ENCODE peak calls at places on chromosome 1, in four cellular contexts. E is Peyer's patch, G is omental fat pad, N is HL-60. H is an unnamed sample.

GRCh38 chr1:27007909-27008582 is 4.6 kb downstream of the TENT5B start:
- DNase-seq in E (no peak), G (no peak), N (no peak), H (no peak)

GRCh38 chr1:30588311-30589073 is 134.9 kb downstream of the MATN1 start:
- DNase-seq in E (peak; percentile 15), G (no peak), N (no peak), H (no peak)

GRCh38 chr1:65310078-65310587 is 790 bp downstream of the DNAJC6 start:
- DNase-seq in E (no peak), G (no peak), N (no peak), H (no peak)

GRCh38 chr1:150976879-150977694 is 2.5 kb upstream of the CERS2 start:
- DNase-seq in E (peak; percentile 92), G (peak; percentile 62), N (peak; percentile 91), H (peak; percentile 61)

GRCh38 chr1:230310381-230311163 is 115.6 kb downstream of the PGBD5 start:
- DNase-seq in E (peak; percentile 78), G (peak; percentile 52), N (peak; percentile 35), H (peak; percentile 63)

GRCh38 chr1:10236405-10237156 is 26.2 kb downstream of the KIF1B start:
- DNase-seq in E (no peak), G (no peak), N (no peak), H (no peak)

GRCh38 chr1:182634306-182635072 is 30.3 kb upstream of the RGS16 start:
- DNase-seq in E (no peak), G (no peak), N (no peak), H (no peak)

GRCh38 chr1:167934407-167935251 is 1.9 kb upstream of the DCAF6 start:
- DNase-seq in E (no peak), G (no peak), N (no peak), H (no peak)

GRCh38 chr1:207962716-207963428 is 51.9 kb upstream of the CD34 start:
- DNase-seq in E (peak; percentile 74), G (no peak), N (no peak), H (no peak)

GRCh38 chr1:168468042-168468809 is 75.6 kb downstream of the XCL2 start:
- DNase-seq in E (no peak), G (no peak), N (no peak), H (no peak)

GRCh38 chr1:32774464-32774808 is 42.7 kb downstream of the YARS1 start:
- DNase-seq in E (no peak), G (no peak), N (no peak), H (no peak)

GRCh38 chr1:20634594-20635084 is 1.4 kb downstream of the PINK1 start:
- DNase-seq in E (no peak), G (no peak), N (no peak), H (no peak)

GRCh38 chr1:77361621-77362020 is 79.8 kb downstream of the AK5 start:
- DNase-seq in E (no peak), G (no peak), N (no peak), H (no peak)

GRCh38 chr1:2574350-2574749 is 12.2 kb upstream of the PRXL2B start:
- DNase-seq in E (no peak), G (no peak), N (no peak), H (no peak)

GRCh38 chr1:228944241-228944741 is 209.0 kb downstream of the RHOU start:
- DNase-seq in E (no peak), G (no peak), N (no peak), H (no peak)

GRCh38 chr1:89877756-89878155 is 56.9 kb downstream of the LRRC8D start:
- DNase-seq in E (no peak), G (no peak), N (no peak), H (no peak)

GRCh38 chr1:53305650-53306049 is 22.2 kb downstream of the LRP8 start:
- DNase-seq in E (no peak), G (no peak), N (no peak), H (no peak)

GRCh38 chr1:39758556-39759435 is 12.4 kb downstream of the OXCT2 start:
- DNase-seq in E (no peak), G (no peak), N (no peak), H (no peak)

GRCh38 chr1:187409341-187409740 is 580.6 kb downstream of the PLA2G4A start:
- DNase-seq in E (no peak), G (no peak), N (no peak), H (no peak)

GRCh38 chr1:45543599-45544417 is 6.8 kb upstream of the AKR1A1 start:
- DNase-seq in E (peak; percentile 70), G (no peak), N (peak; percentile 74), H (peak; percentile 57)

GRCh38 chr1:158146739-158147138 is 34.0 kb upstream of the CD1D start:
- DNase-seq in E (no peak), G (no peak), N (no peak), H (no peak)

GRCh38 chr1:181423301-181423918 is 59.9 kb upstream of the CACNA1E start:
- DNase-seq in E (no peak), G (no peak), N (no peak), H (no peak)

GRCh38 chr1:182259229-182259872 is 132.2 kb downstream of the GLUL start:
- DNase-seq in E (no peak), G (no peak), N (peak; percentile 97), H (peak; percentile 29)

GRCh38 chr1:180533571-180533987 is 25.2 kb upstream of the OVAAL start:
- DNase-seq in E (peak; percentile 72), G (peak; percentile 62), N (peak; percentile 24), H (no peak)

GRCh38 chr1:56200921-56201320 is 378.4 kb downstream of the PLPP3 start:
- DNase-seq in E (no peak), G (no peak), N (no peak), H (no peak)

GRCh38 chr1:164598719-164599118 is 39.7 kb downstream of the PBX1 start:
- DNase-seq in E (no peak), G (no peak), N (no peak), H (no peak)

GRCh38 chr1:43664369-43664768 is 14.4 kb downstream of the KDM4A start:
- DNase-seq in E (no peak), G (no peak), N (no peak), H (no peak)

GRCh38 chr1:72498393-72498792 is 216.1 kb upstream of the NEGR1 start:
- DNase-seq in E (no peak), G (no peak), N (no peak), H (no peak)

GRCh38 chr1:10709646-10710045 is 86.8 kb downstream of the CASZ1 start:
- DNase-seq in E (no peak), G (no peak), N (no peak), H (no peak)

DNA sequence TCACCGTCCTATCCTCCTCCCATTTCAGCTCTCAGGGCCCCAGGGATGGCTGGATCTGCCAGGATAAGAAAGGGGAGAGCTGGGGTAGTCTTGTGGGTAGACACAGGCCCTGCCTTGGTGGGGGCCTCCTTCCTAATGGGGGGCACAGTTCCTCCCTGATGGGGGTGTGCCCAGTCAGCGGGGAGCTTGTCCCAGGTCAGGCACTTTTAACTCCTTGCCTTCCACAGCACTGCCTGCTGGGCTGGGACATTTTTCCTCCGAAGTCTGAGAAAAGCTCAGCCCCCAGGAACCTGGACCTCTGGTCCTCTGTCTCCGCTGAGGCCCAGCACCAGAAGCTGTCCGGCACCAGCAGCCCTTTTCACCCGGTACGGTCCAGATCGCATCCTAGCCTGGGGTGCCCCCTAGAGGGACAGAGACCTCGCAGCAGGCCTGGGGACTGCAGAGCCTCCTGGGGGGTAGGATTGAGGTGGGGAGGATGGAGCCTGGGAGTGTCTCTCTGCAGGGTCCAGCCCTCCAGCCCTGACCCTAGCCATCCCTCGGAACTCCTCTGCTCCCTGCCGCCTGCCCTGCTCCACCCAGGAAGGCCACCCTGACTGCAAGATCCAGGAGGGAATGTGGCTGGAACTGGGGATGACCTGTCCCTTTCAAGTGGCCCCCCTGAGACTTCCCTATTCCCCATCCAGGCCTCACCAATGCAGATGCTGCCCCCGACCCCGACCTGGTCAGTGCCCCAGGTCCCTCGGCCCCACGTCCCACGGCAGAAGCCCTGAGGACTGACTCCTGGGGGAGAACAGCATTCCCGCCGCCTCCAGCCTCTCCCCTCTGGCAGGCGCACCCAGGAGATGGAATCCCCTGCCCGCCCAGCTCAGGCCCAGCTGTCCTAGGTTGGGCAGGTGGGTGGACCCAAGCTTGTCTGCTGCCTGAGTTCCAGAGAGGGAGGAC is 12.0 kb downstream of the MIIP start:
- DNase-seq in E (no peak), G (no peak), N (no peak), H (no peak)
- TF ChIP-seq CTCF in E (peak; percentile 43), G (no peak), N (peak; percentile 58), H (peak; percentile 19)

GRCh38 chr1:94327001-94327685 is 89.8 kb upstream of the ARHGAP29 start:
- DNase-seq in E (no peak), G (no peak), N (no peak), H (no peak)

GRCh38 chr1:94332952-94333351 is 85.2 kb upstream of the ABCD3 start:
- DNase-seq in E (no peak), G (no peak), N (no peak), H (no peak)

GRCh38 chr1:94329276-94329675 is 88.9 kb upstream of the ABCD3 start:
- DNase-seq in E (no peak), G (no peak), N (no peak), H (no peak)

GRCh38 chr1:94332516-94332915 is 85.7 kb upstream of the ABCD3 start:
- DNase-seq in E (no peak), G (no peak), N (no peak), H (no peak)

DNA sequence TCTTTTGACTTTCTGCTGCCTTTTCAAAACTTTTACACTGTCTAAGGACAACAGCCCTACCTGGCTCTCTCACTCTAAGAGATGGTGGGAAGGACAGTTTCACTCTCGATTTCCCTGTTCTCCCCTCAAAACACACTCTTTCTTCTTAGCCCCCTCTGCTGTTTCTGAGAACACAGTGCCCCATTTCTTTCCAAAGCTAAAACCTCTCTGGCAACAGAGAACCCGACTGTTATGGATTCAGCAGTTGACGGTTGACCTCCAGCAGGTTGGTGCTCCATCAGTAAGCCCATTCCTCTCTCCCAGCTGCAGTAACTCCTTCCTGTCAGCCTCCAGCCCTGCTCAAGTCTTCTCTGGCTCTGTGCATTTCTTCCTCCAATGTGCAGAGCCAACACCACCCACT is 88.2 kb upstream of the ABCD3 start:
- DNase-seq in E (no peak), G (no peak), N (no peak), H (no peak)
- TF ChIP-seq CTCF in E (peak; percentile 18), G (no peak), N (no peak), H (no peak)

DNA sequence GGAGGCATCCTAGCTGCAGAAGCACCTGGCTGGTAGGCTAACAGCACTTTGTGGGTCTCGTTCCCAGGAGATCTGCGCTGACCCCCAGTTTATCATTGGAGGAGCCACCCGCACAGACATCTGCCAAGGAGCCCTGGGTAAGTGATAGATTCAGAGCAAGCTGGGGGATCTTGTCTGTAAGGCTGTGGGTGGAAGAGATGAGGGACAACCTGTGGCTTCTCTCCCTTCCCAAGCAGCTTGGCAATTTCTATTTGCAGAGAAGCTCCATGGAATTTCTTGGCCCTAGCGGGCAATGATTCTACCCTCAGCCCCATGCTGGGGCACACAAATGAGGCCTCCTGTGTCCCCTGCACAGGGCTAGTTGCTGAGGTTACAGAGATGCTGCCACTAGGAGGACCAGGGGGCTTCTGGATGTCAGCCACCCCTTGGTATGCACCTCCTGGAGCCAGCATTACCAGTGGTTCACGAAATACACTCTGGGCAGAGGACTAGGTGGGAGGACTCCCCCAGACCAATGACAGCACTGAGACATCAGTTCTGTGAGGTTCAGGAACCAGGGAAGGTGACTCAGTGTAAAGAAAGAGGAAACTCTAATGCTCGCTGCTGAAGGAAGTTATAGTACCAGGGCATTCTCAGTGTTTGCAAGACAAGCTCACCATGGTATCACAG is 5.5 kb downstream of the CAPN2 start:
- DNase-seq in E (no peak), G (no peak), N (no peak), H (no peak)
- TF ChIP-seq CTCF in E (no peak), G (no peak), N (no peak), H (no peak)

GRCh38 chr1:231337043-231337471 is 595 bp downstream of the EXOC8 start:
- DNase-seq in E (no peak), G (no peak), N (no peak), H (no peak)
- TF ChIP-seq CTCF in E (no peak), G (no peak), N (no peak), H (no peak)